ENCODE peak calls at places on chromosomes 13 and 19, in ten cellular contexts. One of them, this sample, is unnamed.

GRCh38 chr13:39767791-39768564 is 112.5 kb downstream of the COG6 start:
- DNase-seq in GM12878: no peak
- DNase-seq in WTC11: no peak
- DNase-seq in H1: no peak
- DNase-seq in A549: no peak
- DNase-seq in HepG2: no peak
- DNase-seq in SK-N-SH: no peak
- DNase-seq in HCT116: no peak
- DNase-seq in K562: no peak
- DNase-seq in endothelial cell of umbilical vein: no peak
- DNase-seq in this sample: peak; percentile 12

GRCh38 chr19:8138201-8138600 is 11.2 kb downstream of the FBN3 start:
- DNase-seq in HCT116: no peak
- DNase-seq in HepG2: no peak
- DNase-seq in K562: no peak
- DNase-seq in GM12878: no peak
- DNase-seq in endothelial cell of umbilical vein: no peak
- DNase-seq in SK-N-SH: peak; percentile 29
- DNase-seq in H1: no peak
- DNase-seq in A549: no peak
- DNase-seq in WTC11: no peak
- DNase-seq in this sample: no peak

GRCh38 chr19:42246143-42246868 is 3.9 kb upstream of the GSK3A start:
- DNase-seq in K562: peak; percentile 47
- DNase-seq in H1: peak; percentile 77
- DNase-seq in HepG2: no peak
- DNase-seq in WTC11: peak; percentile 75
- DNase-seq in GM12878: no peak
- DNase-seq in A549: peak; percentile 94
- DNase-seq in HCT116: no peak
- DNase-seq in endothelial cell of umbilical vein: peak; percentile 72
- DNase-seq in SK-N-SH: peak; percentile 74
- DNase-seq in this sample: no peak

GRCh38 chr19:56167064-56167578 is 8.7 kb upstream of the GALP start:
- DNase-seq in K562: no peak
- DNase-seq in endothelial cell of umbilical vein: no peak
- DNase-seq in GM12878: no peak
- DNase-seq in HCT116: no peak
- DNase-seq in H1: no peak
- DNase-seq in HepG2: no peak
- DNase-seq in WTC11: no peak
- DNase-seq in SK-N-SH: no peak
- DNase-seq in A549: no peak
- DNase-seq in this sample: peak; percentile 17

GRCh38 chr19:11699931-11700794 is 38.6 kb downstream of the ZNF823 start:
- DNase-seq in HCT116: peak; percentile 38
- DNase-seq in K562: peak; percentile 29
- DNase-seq in GM12878: no peak
- DNase-seq in SK-N-SH: peak; percentile 59
- DNase-seq in endothelial cell of umbilical vein: peak; percentile 34
- DNase-seq in WTC11: no peak
- DNase-seq in HepG2: peak; percentile 33
- DNase-seq in H1: no peak
- DNase-seq in A549: no peak
- DNase-seq in this sample: peak; percentile 47

GRCh38 chr19:47247308-47247990 is 8.9 kb upstream of the CCDC9 start:
- DNase-seq in HepG2: peak; percentile 56
- DNase-seq in GM12878: no peak
- DNase-seq in endothelial cell of umbilical vein: peak; percentile 74
- DNase-seq in A549: peak; percentile 73
- DNase-seq in HCT116: no peak
- DNase-seq in WTC11: peak; percentile 83
- DNase-seq in SK-N-SH: peak; percentile 74
- DNase-seq in K562: peak; percentile 60
- DNase-seq in H1: peak; percentile 92
- DNase-seq in this sample: peak; percentile 96

GRCh38 chr19:40555978-40556689 is 20.5 kb upstream of the SHKBP1 start:
- DNase-seq in HepG2: no peak
- DNase-seq in endothelial cell of umbilical vein: no peak
- DNase-seq in HCT116: no peak
- DNase-seq in H1: no peak
- DNase-seq in SK-N-SH: no peak
- DNase-seq in GM12878: no peak
- DNase-seq in K562: no peak
- DNase-seq in WTC11: no peak
- DNase-seq in A549: no peak
- DNase-seq in this sample: no peak

GRCh38 chr19:872266-872951 is 12.9 kb downstream of the CFD start:
- DNase-seq in K562: peak; percentile 76
- DNase-seq in A549: no peak
- DNase-seq in endothelial cell of umbilical vein: peak; percentile 34
- DNase-seq in SK-N-SH: no peak
- DNase-seq in WTC11: peak; percentile 91
- DNase-seq in HCT116: peak; percentile 61
- DNase-seq in GM12878: peak; percentile 36
- DNase-seq in H1: no peak
- DNase-seq in HepG2: no peak
- DNase-seq in this sample: peak; percentile 73

GRCh38 chr13:45225370-45225769 is 24.5 kb upstream of the KCTD4 start:
- DNase-seq in GM12878: no peak
- DNase-seq in WTC11: no peak
- DNase-seq in endothelial cell of umbilical vein: no peak
- DNase-seq in HCT116: no peak
- DNase-seq in A549: no peak
- DNase-seq in K562: no peak
- DNase-seq in H1: no peak
- DNase-seq in HepG2: no peak
- DNase-seq in SK-N-SH: no peak
- DNase-seq in this sample: no peak

GRCh38 chr19:14006766-14007562 is 844 bp upstream of the RFX1 start:
- DNase-seq in SK-N-SH: peak; percentile 93
- DNase-seq in HCT116: no peak
- DNase-seq in HepG2: no peak
- DNase-seq in WTC11: peak; percentile 90
- DNase-seq in H1: peak; percentile 98
- DNase-seq in A549: peak; percentile 36
- DNase-seq in endothelial cell of umbilical vein: no peak
- DNase-seq in K562: peak; percentile 80
- DNase-seq in GM12878: no peak
- DNase-seq in this sample: no peak

GRCh38 chr19:38869160-38869835 is 8.8 kb downstream of the RINL start:
- DNase-seq in HCT116: no peak
- DNase-seq in SK-N-SH: peak; percentile 47
- DNase-seq in GM12878: no peak
- DNase-seq in endothelial cell of umbilical vein: no peak
- DNase-seq in A549: no peak
- DNase-seq in H1: peak; percentile 67
- DNase-seq in HepG2: no peak
- DNase-seq in K562: no peak
- DNase-seq in WTC11: peak; percentile 39
- DNase-seq in this sample: peak; percentile 52

GRCh38 chr19:2454199-2454961 is 2.4 kb downstream of the LMNB2 start:
- DNase-seq in K562: no peak
- DNase-seq in HCT116: no peak
- DNase-seq in SK-N-SH: no peak
- DNase-seq in H1: no peak
- DNase-seq in WTC11: no peak
- DNase-seq in endothelial cell of umbilical vein: no peak
- DNase-seq in GM12878: no peak
- DNase-seq in A549: no peak
- DNase-seq in HepG2: no peak
- DNase-seq in this sample: no peak

GRCh38 chr13:52447354-52447753 is 3.1 kb downstream of the VPS36 start:
- DNase-seq in SK-N-SH: no peak
- DNase-seq in H1: no peak
- DNase-seq in A549: no peak
- DNase-seq in endothelial cell of umbilical vein: no peak
- DNase-seq in K562: no peak
- DNase-seq in HCT116: no peak
- DNase-seq in HepG2: no peak
- DNase-seq in GM12878: no peak
- DNase-seq in WTC11: no peak
- DNase-seq in this sample: no peak

GRCh38 chr13:104875008-104875762 is 1660.3 kb downstream of the EFNB2 start:
- DNase-seq in WTC11: no peak
- DNase-seq in HCT116: no peak
- DNase-seq in A549: no peak
- DNase-seq in SK-N-SH: no peak
- DNase-seq in GM12878: no peak
- DNase-seq in endothelial cell of umbilical vein: no peak
- DNase-seq in HepG2: no peak
- DNase-seq in H1: no peak
- DNase-seq in K562: no peak
- DNase-seq in this sample: no peak

GRCh38 chr19:3572855-3573161 is at the start of gene HMG20B:
- DNase-seq in K562: no peak
- DNase-seq in HepG2: no peak
- DNase-seq in endothelial cell of umbilical vein: no peak
- DNase-seq in SK-N-SH: no peak
- DNase-seq in WTC11: no peak
- DNase-seq in H1: no peak
- DNase-seq in A549: no peak
- DNase-seq in GM12878: no peak
- DNase-seq in HCT116: no peak
- DNase-seq in this sample: no peak

GRCh38 chr19:3573858-3574637 is 1.3 kb downstream of the HMG20B start:
- DNase-seq in HCT116: peak; percentile 97
- DNase-seq in HepG2: peak; percentile 85
- DNase-seq in endothelial cell of umbilical vein: peak; percentile 98
- DNase-seq in H1: peak; percentile 100
- DNase-seq in K562: peak; percentile 88
- DNase-seq in SK-N-SH: peak; percentile 98
- DNase-seq in A549: peak; percentile 45
- DNase-seq in GM12878: peak; percentile 49
- DNase-seq in WTC11: peak; percentile 100
- DNase-seq in this sample: peak; percentile 82

GRCh38 chr19:3572132-3572854 is 451 bp upstream of the HMG20B start:
- DNase-seq in SK-N-SH: peak; percentile 94
- DNase-seq in WTC11: peak; percentile 100
- DNase-seq in K562: peak; percentile 93
- DNase-seq in H1: peak; percentile 97
- DNase-seq in HepG2: peak; percentile 97
- DNase-seq in A549: peak; percentile 81
- DNase-seq in GM12878: peak; percentile 97
- DNase-seq in endothelial cell of umbilical vein: peak; percentile 100
- DNase-seq in HCT116: peak; percentile 99
- DNase-seq in this sample: peak; percentile 98

GRCh38 chr19:3575260-3575741 is 2.6 kb downstream of the HMG20B start:
- DNase-seq in K562: no peak
- DNase-seq in A549: no peak
- DNase-seq in HepG2: peak; percentile 55
- DNase-seq in H1: peak; percentile 83
- DNase-seq in HCT116: no peak
- DNase-seq in WTC11: peak; percentile 76
- DNase-seq in SK-N-SH: peak; percentile 10
- DNase-seq in GM12878: no peak
- DNase-seq in endothelial cell of umbilical vein: peak; percentile 17
- DNase-seq in this sample: no peak

GRCh38 chr19:3573162-3573857 is 566 bp downstream of the HMG20B start:
- DNase-seq in K562: no peak
- DNase-seq in WTC11: peak; percentile 38
- DNase-seq in endothelial cell of umbilical vein: no peak
- DNase-seq in HCT116: no peak
- DNase-seq in H1: peak; percentile 73
- DNase-seq in GM12878: no peak
- DNase-seq in SK-N-SH: no peak
- DNase-seq in HepG2: no peak
- DNase-seq in A549: no peak
- DNase-seq in this sample: no peak
- TF ChIP-seq MAX in K562: peak; percentile 28
- TF ChIP-seq MAX in WTC11: no peak
- TF ChIP-seq MAX in endothelial cell of umbilical vein: no peak
- TF ChIP-seq MAX in HCT116: no peak
- TF ChIP-seq MAX in H1: no peak
- TF ChIP-seq MAX in GM12878: no peak
- TF ChIP-seq MAX in SK-N-SH: no peak
- TF ChIP-seq MAX in HepG2: peak; percentile 9
- TF ChIP-seq MAX in A549: no peak
- TF ChIP-seq MAX in this sample: no peak

DNA sequence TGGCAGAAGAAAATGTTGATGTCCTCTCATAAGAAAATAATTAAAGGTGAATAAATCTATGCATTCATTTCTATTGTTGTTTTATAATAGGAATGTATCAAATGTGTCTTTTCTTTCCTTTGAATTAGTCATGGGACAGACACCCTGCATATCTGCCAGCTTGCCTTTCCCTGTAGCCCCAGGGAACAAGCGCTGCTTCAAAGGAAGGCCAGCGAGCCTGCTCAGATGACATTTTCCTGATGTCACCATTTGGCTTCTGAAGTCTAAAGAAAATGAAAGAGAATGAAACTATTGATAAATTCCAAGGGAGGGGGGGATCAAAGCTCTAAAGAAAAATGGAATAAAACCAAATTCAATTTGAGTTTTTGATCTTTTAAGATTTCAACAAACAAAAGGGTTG is 574.8 kb downstream of the IRS2 start:
- DNase-seq in HepG2: no peak
- DNase-seq in endothelial cell of umbilical vein: no peak
- DNase-seq in HCT116: peak; percentile 87
- DNase-seq in WTC11: no peak
- DNase-seq in SK-N-SH: peak; percentile 46
- DNase-seq in K562: no peak
- DNase-seq in H1: no peak
- DNase-seq in A549: peak; percentile 13
- DNase-seq in GM12878: no peak
- DNase-seq in this sample: no peak
- TF ChIP-seq MAX in HepG2: no peak
- TF ChIP-seq MAX in endothelial cell of umbilical vein: no peak
- TF ChIP-seq MAX in HCT116: peak; percentile 51
- TF ChIP-seq MAX in WTC11: no peak
- TF ChIP-seq MAX in SK-N-SH: no peak
- TF ChIP-seq MAX in K562: no peak
- TF ChIP-seq MAX in H1: no peak
- TF ChIP-seq MAX in A549: no peak
- TF ChIP-seq MAX in GM12878: no peak
- TF ChIP-seq MAX in this sample: no peak

DNA sequence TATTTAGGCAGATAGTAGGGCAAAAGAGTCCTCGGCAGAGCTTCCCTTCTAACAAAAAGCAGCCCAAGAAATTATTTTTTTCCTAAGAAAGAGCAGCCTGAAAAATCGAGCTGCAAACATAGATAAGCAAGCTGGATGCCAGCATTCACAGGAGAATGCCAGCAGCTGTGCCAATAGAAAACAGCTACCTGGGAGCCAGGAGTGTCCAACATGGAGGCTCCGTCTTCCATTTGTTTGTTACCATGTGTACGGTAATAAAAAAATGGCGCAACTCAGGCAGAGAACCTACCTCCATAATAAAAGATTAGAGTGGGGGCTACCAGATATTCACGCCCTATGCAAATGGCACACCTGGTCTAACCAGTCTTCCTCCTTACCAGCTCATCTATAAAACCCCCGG is 77.6 kb upstream of the IPO5 start:
- DNase-seq in endothelial cell of umbilical vein: no peak
- DNase-seq in A549: no peak
- DNase-seq in WTC11: no peak
- DNase-seq in HCT116: no peak
- DNase-seq in GM12878: no peak
- DNase-seq in K562: no peak
- DNase-seq in H1: peak; percentile 31
- DNase-seq in HepG2: no peak
- DNase-seq in SK-N-SH: no peak
- DNase-seq in this sample: no peak
- TF ChIP-seq MAX in endothelial cell of umbilical vein: no peak
- TF ChIP-seq MAX in A549: no peak
- TF ChIP-seq MAX in WTC11: no peak
- TF ChIP-seq MAX in HCT116: no peak
- TF ChIP-seq MAX in GM12878: no peak
- TF ChIP-seq MAX in K562: no peak
- TF ChIP-seq MAX in H1: no peak
- TF ChIP-seq MAX in HepG2: no peak
- TF ChIP-seq MAX in SK-N-SH: no peak
- TF ChIP-seq MAX in this sample: no peak

GRCh38 chr13:57632276-57633140 is 964 bp downstream of the PCDH17 start:
- DNase-seq in H1: peak; percentile 72
- DNase-seq in HepG2: no peak
- DNase-seq in A549: no peak
- DNase-seq in endothelial cell of umbilical vein: peak; percentile 39
- DNase-seq in WTC11: peak; percentile 51
- DNase-seq in HCT116: no peak
- DNase-seq in K562: no peak
- DNase-seq in GM12878: no peak
- DNase-seq in SK-N-SH: peak; percentile 54
- DNase-seq in this sample: no peak
- TF ChIP-seq MAX in H1: peak; percentile 78
- TF ChIP-seq MAX in HepG2: no peak
- TF ChIP-seq MAX in A549: no peak
- TF ChIP-seq MAX in endothelial cell of umbilical vein: no peak
- TF ChIP-seq MAX in WTC11: no peak
- TF ChIP-seq MAX in HCT116: no peak
- TF ChIP-seq MAX in K562: no peak
- TF ChIP-seq MAX in GM12878: no peak
- TF ChIP-seq MAX in SK-N-SH: no peak
- TF ChIP-seq MAX in this sample: no peak